ENCODE peak calls at places on chromosomes 1 and 21, in eight cellular contexts. One of them, this sample, is unnamed.

GRCh38 chr1:4673494-4673893 is 19.1 kb downstream of the AJAP1 start:
- DNase-seq in fibroblast of the aortic adventitia: no peak
- DNase-seq in OCI-M1: no peak
- DNase-seq in activated T-helper 1 cell treated with anti-CD3 and anti-CD28 coated beads, Interleukin-2, amount 50 U/mL, for 16 hours: no peak
- DNase-seq in left ventricle myocardium superior: no peak
- DNase-seq in IMR-90: no peak
- DNase-seq in bronchial epithelial cell: no peak
- DNase-seq in fibroblast of the conjunctiva: no peak
- DNase-seq in this sample: no peak

GRCh38 chr1:210686841-210687240 is 358.1 kb downstream of the HHAT start:
- DNase-seq in fibroblast of the aortic adventitia: no peak
- DNase-seq in OCI-M1: peak
- DNase-seq in activated T-helper 1 cell treated with anti-CD3 and anti-CD28 coated beads, Interleukin-2, amount 50 U/mL, for 16 hours: no peak
- DNase-seq in left ventricle myocardium superior: no peak
- DNase-seq in IMR-90: no peak
- DNase-seq in bronchial epithelial cell: no peak
- DNase-seq in fibroblast of the conjunctiva: no peak
- DNase-seq in this sample: peak

GRCh38 chr21:29193907-29194306 is 63.5 kb downstream of the MAP3K7CL start:
- DNase-seq in fibroblast of the aortic adventitia: no peak
- DNase-seq in OCI-M1: no peak
- DNase-seq in activated T-helper 1 cell treated with anti-CD3 and anti-CD28 coated beads, Interleukin-2, amount 50 U/mL, for 16 hours: no peak
- DNase-seq in left ventricle myocardium superior: no peak
- DNase-seq in IMR-90: no peak
- DNase-seq in bronchial epithelial cell: no peak
- DNase-seq in fibroblast of the conjunctiva: no peak
- DNase-seq in this sample: peak

GRCh38 chr1:223455470-223455869 is 62.3 kb downstream of the CCDC185 start:
- DNase-seq in fibroblast of the aortic adventitia: no peak
- DNase-seq in OCI-M1: no peak
- DNase-seq in activated T-helper 1 cell treated with anti-CD3 and anti-CD28 coated beads, Interleukin-2, amount 50 U/mL, for 16 hours: no peak
- DNase-seq in left ventricle myocardium superior: no peak
- DNase-seq in IMR-90: no peak
- DNase-seq in bronchial epithelial cell: no peak
- DNase-seq in fibroblast of the conjunctiva: no peak
- DNase-seq in this sample: no peak

GRCh38 chr1:24501371-24502167 is 1.1 kb upstream of the RCAN3 start:
- DNase-seq in fibroblast of the aortic adventitia: no peak
- DNase-seq in OCI-M1: peak
- DNase-seq in activated T-helper 1 cell treated with anti-CD3 and anti-CD28 coated beads, Interleukin-2, amount 50 U/mL, for 16 hours: no peak
- DNase-seq in left ventricle myocardium superior: no peak
- DNase-seq in IMR-90: no peak
- DNase-seq in bronchial epithelial cell: peak
- DNase-seq in fibroblast of the conjunctiva: no peak
- DNase-seq in this sample: peak

GRCh38 chr1:160363951-160364350 is 2.9 kb upstream of the NHLH1 start:
- DNase-seq in fibroblast of the aortic adventitia: no peak
- DNase-seq in OCI-M1: no peak
- DNase-seq in activated T-helper 1 cell treated with anti-CD3 and anti-CD28 coated beads, Interleukin-2, amount 50 U/mL, for 16 hours: no peak
- DNase-seq in left ventricle myocardium superior: no peak
- DNase-seq in IMR-90: no peak
- DNase-seq in bronchial epithelial cell: no peak
- DNase-seq in fibroblast of the conjunctiva: no peak
- DNase-seq in this sample: no peak

GRCh38 chr1:216293673-216294072 is 129.6 kb downstream of the USH2A start:
- DNase-seq in fibroblast of the aortic adventitia: no peak
- DNase-seq in OCI-M1: no peak
- DNase-seq in activated T-helper 1 cell treated with anti-CD3 and anti-CD28 coated beads, Interleukin-2, amount 50 U/mL, for 16 hours: no peak
- DNase-seq in left ventricle myocardium superior: no peak
- DNase-seq in IMR-90: peak
- DNase-seq in bronchial epithelial cell: peak
- DNase-seq in fibroblast of the conjunctiva: no peak
- DNase-seq in this sample: peak

GRCh38 chr1:87061742-87062156 is 147.3 kb downstream of the HS2ST1 start:
- DNase-seq in fibroblast of the aortic adventitia: peak
- DNase-seq in OCI-M1: no peak
- DNase-seq in activated T-helper 1 cell treated with anti-CD3 and anti-CD28 coated beads, Interleukin-2, amount 50 U/mL, for 16 hours: no peak
- DNase-seq in left ventricle myocardium superior: no peak
- DNase-seq in IMR-90: peak
- DNase-seq in bronchial epithelial cell: peak
- DNase-seq in fibroblast of the conjunctiva: peak
- DNase-seq in this sample: no peak

GRCh38 chr21:42583992-42584641 is 69.3 kb upstream of the PDE9A start:
- DNase-seq in fibroblast of the aortic adventitia: no peak
- DNase-seq in OCI-M1: no peak
- DNase-seq in activated T-helper 1 cell treated with anti-CD3 and anti-CD28 coated beads, Interleukin-2, amount 50 U/mL, for 16 hours: no peak
- DNase-seq in left ventricle myocardium superior: no peak
- DNase-seq in IMR-90: no peak
- DNase-seq in bronchial epithelial cell: no peak
- DNase-seq in fibroblast of the conjunctiva: no peak
- DNase-seq in this sample: no peak

GRCh38 chr1:64915381-64916274 is 50.7 kb downstream of the JAK1 start:
- DNase-seq in fibroblast of the aortic adventitia: peak
- DNase-seq in OCI-M1: no peak
- DNase-seq in activated T-helper 1 cell treated with anti-CD3 and anti-CD28 coated beads, Interleukin-2, amount 50 U/mL, for 16 hours: no peak
- DNase-seq in left ventricle myocardium superior: no peak
- DNase-seq in IMR-90: peak
- DNase-seq in bronchial epithelial cell: peak
- DNase-seq in fibroblast of the conjunctiva: peak
- DNase-seq in this sample: peak

GRCh38 chr1:187987236-187987776 is 1158.6 kb downstream of the PLA2G4A start:
- DNase-seq in fibroblast of the aortic adventitia: no peak
- DNase-seq in OCI-M1: peak
- DNase-seq in activated T-helper 1 cell treated with anti-CD3 and anti-CD28 coated beads, Interleukin-2, amount 50 U/mL, for 16 hours: no peak
- DNase-seq in left ventricle myocardium superior: no peak
- DNase-seq in IMR-90: no peak
- DNase-seq in bronchial epithelial cell: peak
- DNase-seq in fibroblast of the conjunctiva: no peak
- DNase-seq in this sample: no peak

GRCh38 chr1:108691128-108691885 is 803 bp upstream of the PRPF38B start:
- DNase-seq in fibroblast of the aortic adventitia: no peak
- DNase-seq in OCI-M1: no peak
- DNase-seq in activated T-helper 1 cell treated with anti-CD3 and anti-CD28 coated beads, Interleukin-2, amount 50 U/mL, for 16 hours: no peak
- DNase-seq in left ventricle myocardium superior: no peak
- DNase-seq in IMR-90: peak
- DNase-seq in bronchial epithelial cell: peak
- DNase-seq in fibroblast of the conjunctiva: no peak
- DNase-seq in this sample: no peak

GRCh38 chr21:46559291-46559983 is 45.4 kb downstream of the S100B start:
- DNase-seq in fibroblast of the aortic adventitia: no peak
- DNase-seq in OCI-M1: no peak
- DNase-seq in activated T-helper 1 cell treated with anti-CD3 and anti-CD28 coated beads, Interleukin-2, amount 50 U/mL, for 16 hours: peak
- DNase-seq in left ventricle myocardium superior: no peak
- DNase-seq in IMR-90: no peak
- DNase-seq in bronchial epithelial cell: no peak
- DNase-seq in fibroblast of the conjunctiva: no peak
- DNase-seq in this sample: no peak

GRCh38 chr1:220905650-220906560 is 26.7 kb downstream of the HLX start:
- DNase-seq in fibroblast of the aortic adventitia: no peak
- DNase-seq in OCI-M1: no peak
- DNase-seq in activated T-helper 1 cell treated with anti-CD3 and anti-CD28 coated beads, Interleukin-2, amount 50 U/mL, for 16 hours: no peak
- DNase-seq in left ventricle myocardium superior: no peak
- DNase-seq in IMR-90: no peak
- DNase-seq in bronchial epithelial cell: peak
- DNase-seq in fibroblast of the conjunctiva: no peak
- DNase-seq in this sample: no peak

GRCh38 chr1:108792420-108792819 is 45.9 kb downstream of the STXBP3 start:
- DNase-seq in fibroblast of the aortic adventitia: no peak
- DNase-seq in OCI-M1: no peak
- DNase-seq in activated T-helper 1 cell treated with anti-CD3 and anti-CD28 coated beads, Interleukin-2, amount 50 U/mL, for 16 hours: no peak
- DNase-seq in left ventricle myocardium superior: no peak
- DNase-seq in IMR-90: no peak
- DNase-seq in bronchial epithelial cell: no peak
- DNase-seq in fibroblast of the conjunctiva: no peak
- DNase-seq in this sample: no peak

GRCh38 chr1:201734776-201735175 is 94.2 kb upstream of the IPO9 start:
- DNase-seq in fibroblast of the aortic adventitia: no peak
- DNase-seq in OCI-M1: no peak
- DNase-seq in activated T-helper 1 cell treated with anti-CD3 and anti-CD28 coated beads, Interleukin-2, amount 50 U/mL, for 16 hours: no peak
- DNase-seq in left ventricle myocardium superior: no peak
- DNase-seq in IMR-90: no peak
- DNase-seq in bronchial epithelial cell: no peak
- DNase-seq in fibroblast of the conjunctiva: no peak
- DNase-seq in this sample: no peak

GRCh38 chr21:45050361-45050785 is 24.0 kb upstream of the ADARB1 start:
- DNase-seq in fibroblast of the aortic adventitia: no peak
- DNase-seq in OCI-M1: no peak
- DNase-seq in activated T-helper 1 cell treated with anti-CD3 and anti-CD28 coated beads, Interleukin-2, amount 50 U/mL, for 16 hours: no peak
- DNase-seq in left ventricle myocardium superior: no peak
- DNase-seq in IMR-90: no peak
- DNase-seq in bronchial epithelial cell: no peak
- DNase-seq in fibroblast of the conjunctiva: no peak
- DNase-seq in this sample: peak

GRCh38 chr1:24207709-24208108 is 20.6 kb upstream of the IFNLR1 start:
- DNase-seq in fibroblast of the aortic adventitia: no peak
- DNase-seq in OCI-M1: no peak
- DNase-seq in activated T-helper 1 cell treated with anti-CD3 and anti-CD28 coated beads, Interleukin-2, amount 50 U/mL, for 16 hours: no peak
- DNase-seq in left ventricle myocardium superior: no peak
- DNase-seq in IMR-90: no peak
- DNase-seq in bronchial epithelial cell: no peak
- DNase-seq in fibroblast of the conjunctiva: no peak
- DNase-seq in this sample: no peak